ENCODE peak calls at places on chromosome 19, in nine cellular contexts. Y is left lung, G is psoas muscle, M is heart left ventricle, R is mucosa of descending colon, S is PC-9, H is colonic mucosa, O is neuronal stem cell, L is heart right ventricle. T is an unnamed sample. For H3K4me1, the result is how much of the 10 kb centered on the place peaks cover.

GRCh38 chr19:7904074-7905020 is 670 bp downstream of the MAP2K7 start:
- DNase-seq in Y (peak), G (peak), M (peak), R (peak), S (no peak), H (peak), O (no peak), L (no peak), T (no peak)

GRCh38 chr19:58456111-58456510 is 4.7 kb downstream of the ZNF324B start:
- DNase-seq in Y (no peak), G (no peak), M (no peak), R (no peak), S (no peak), H (no peak), O (no peak), L (no peak), T (no peak)

GRCh38 chr19:16386619-16387240 is 62.1 kb downstream of the KLF2 start:
- DNase-seq in Y (no peak), G (no peak), M (no peak), R (peak), S (peak), H (no peak), O (peak), L (no peak), T (peak)

GRCh38 chr19:33883869-33884519 is 87.3 kb downstream of the KCTD15 start:
- DNase-seq in Y (no peak), G (no peak), M (peak), R (peak), S (no peak), H (no peak), O (no peak), L (peak), T (peak)

GRCh38 chr19:31378404-31378803 is 29.2 kb upstream of the TSHZ3 start:
- DNase-seq in Y (no peak), G (peak), M (peak), R (peak), S (no peak), H (peak), O (no peak), L (no peak), T (peak)

GRCh38 chr19:54002495-54003315 is 11.3 kb downstream of the CACNG6 start:
- DNase-seq in Y (no peak), G (no peak), M (no peak), R (no peak), S (no peak), H (no peak), O (no peak), L (no peak), T (no peak)

GRCh38 chr19:8552810-8553209 is 24.4 kb downstream of the MYO1F start:
- DNase-seq in Y (no peak), G (no peak), M (no peak), R (no peak), S (no peak), H (no peak), O (no peak), L (no peak), T (no peak)

GRCh38 chr19:54630784-54631183 is 500 bp downstream of the LILRB1 start:
- DNase-seq in Y (no peak), G (no peak), M (no peak), R (no peak), S (no peak), H (no peak), O (no peak), L (no peak), T (no peak)

GRCh38 chr19:32878988-32879387 is 9.4 kb upstream of the SLC7A9 start:
- DNase-seq in Y (no peak), G (no peak), M (no peak), R (no peak), S (no peak), H (no peak), O (no peak), L (no peak), T (no peak)

GRCh38 chr19:53132231-53132991 is at the start of gene ZNF415:
- DNase-seq in Y (peak), G (peak), M (peak), R (peak), S (peak), H (peak), O (peak), L (peak), T (peak)

GRCh38 chr19:5617080-5617479 is 5.5 kb downstream of the SAFB2 start:
- DNase-seq in Y (no peak), G (no peak), M (no peak), R (no peak), S (no peak), H (no peak), O (no peak), L (no peak), T (no peak)

GRCh38 chr19:48393559-48394330 is at the start of gene GRIN2D:
- DNase-seq in Y (peak), G (no peak), M (no peak), R (no peak), S (peak), H (no peak), O (no peak), L (no peak), T (no peak)

GRCh38 chr19:11435833-11436313 is 438 bp downstream of the PRKCSH start:
- DNase-seq in Y (peak), G (no peak), M (no peak), R (peak), S (peak), H (peak), O (no peak), L (no peak), T (no peak)

GRCh38 chr19:18746393-18747167 is 44.5 kb downstream of the COMP start:
- DNase-seq in Y (no peak), G (no peak), M (no peak), R (no peak), S (no peak), H (no peak), O (no peak), L (no peak), T (no peak)

GRCh38 chr19:8147579-8147978 is 1.8 kb downstream of the FBN3 start:
- DNase-seq in Y (no peak), G (no peak), M (no peak), R (no peak), S (no peak), H (no peak), O (no peak), L (no peak), T (no peak)

GRCh38 chr19:47699360-47699917 is 13.8 kb upstream of the EHD2 start:
- DNase-seq in Y (peak), G (peak), M (no peak), R (peak), S (peak), H (peak), O (peak), L (no peak), T (no peak)

GRCh38 chr19:979318-979741 is 4.8 kb upstream of the WDR18 start:
- DNase-seq in Y (peak), G (no peak), M (no peak), R (no peak), S (no peak), H (no peak), O (no peak), L (no peak), T (no peak)

GRCh38 chr19:37969695-37970094 is 62.7 kb downstream of the SIPA1L3 start:
- DNase-seq in Y (no peak), G (no peak), M (no peak), R (no peak), S (no peak), H (no peak), O (no peak), L (no peak), T (no peak)

GRCh38 chr19:47679251-47679900 is 33.8 kb upstream of the EHD2 start:
- DNase-seq in Y (peak), G (no peak), M (no peak), R (no peak), S (no peak), H (no peak), O (no peak), L (no peak), T (no peak)

GRCh38 chr19:27794444-27795042 is 1418.4 kb downstream of the UQCRFS1 start:
- DNase-seq in Y (peak), G (no peak), M (peak), R (no peak), S (peak), H (no peak), O (peak), L (peak), T (no peak)

GRCh38 chr19:32708457-32708856 is 11.1 kb upstream of the TDRD12 start:
- DNase-seq in Y (no peak), G (no peak), M (no peak), R (no peak), S (no peak), H (no peak), O (no peak), L (no peak), T (no peak)

GRCh38 chr19:18225702-18226468 is at the start of gene PDE4C:
- DNase-seq in Y (peak), G (peak), M (peak), R (no peak), S (no peak), H (no peak), O (no peak), L (peak), T (peak)

GRCh38 chr19:33796164-33797100 is at the start of gene KCTD15:
- DNase-seq in Y (no peak), G (peak), M (peak), R (peak), S (peak), H (peak), O (peak), L (peak), T (peak)

GRCh38 chr19:44303976-44304568 is 753 bp downstream of the ZNF235 start:
- DNase-seq in Y (no peak), G (no peak), M (no peak), R (peak), S (peak), H (peak), O (peak), L (no peak), T (no peak)

GRCh38 chr19:54233941-54234340 is 8.6 kb downstream of the LILRA6 start:
- DNase-seq in Y (no peak), G (no peak), M (no peak), R (no peak), S (no peak), H (no peak), O (no peak), L (no peak), T (no peak)

GRCh38 chr19:6393982-6394412 is 1.0 kb upstream of the GTF2F1 start:
- DNase-seq in Y (no peak), G (no peak), M (no peak), R (no peak), S (no peak), H (no peak), O (no peak), L (no peak), T (no peak)

GRCh38 chr19:18967358-18968146 is 26.5 kb upstream of the HOMER3 start:
- DNase-seq in Y (no peak), G (peak), M (peak), R (peak), S (no peak), H (peak), O (no peak), L (peak), T (peak)

GRCh38 chr19:22634450-22634827 is 315 bp downstream of the ZNF492 start:
- DNase-seq in Y (peak), G (no peak), M (no peak), R (no peak), S (no peak), H (no peak), O (no peak), L (peak), T (no peak)

GRCh38 chr19:9323557-9323918 is 441 bp upstream of the ZNF559 start:
- DNase-seq in Y (no peak), G (peak), M (peak), R (peak), S (peak), H (peak), O (no peak), L (peak), T (peak)

GRCh38 chr19:7806234-7806633 is 23.8 kb upstream of the EVI5L start:
- DNase-seq in Y (no peak), G (no peak), M (no peak), R (no peak), S (no peak), H (no peak), O (no peak), L (no peak), T (no peak)

GRCh38 chr19:41353466-41354342 is at the start of gene TGFB1:
- DNase-seq in Y (peak), G (peak), M (peak), R (peak), S (peak), H (peak), O (peak), L (peak), T (peak)

GRCh38 chr19:29524201-29524911 is 1.4 kb upstream of the VSTM2B start:
- DNase-seq in Y (no peak), G (no peak), M (no peak), R (no peak), S (no peak), H (no peak), O (peak), L (no peak), T (peak)

GRCh38 chr19:55648657-55649578 is 906 bp downstream of the CCDC106 start:
- DNase-seq in Y (peak), G (no peak), M (no peak), R (no peak), S (no peak), H (no peak), O (no peak), L (no peak), T (no peak)

GRCh38 chr19:11446652-11447301 is 11.3 kb downstream of the PRKCSH start:
- DNase-seq in Y (peak), G (peak), M (peak), R (peak), S (peak), H (peak), O (no peak), L (peak), T (peak)

GRCh38 chr19:49097453-49098288 is 12.4 kb downstream of the SNRNP70 start:
- DNase-seq in Y (no peak), G (peak), M (peak), R (peak), S (peak), H (peak), O (peak), L (peak), T (peak)

GRCh38 chr19:37948362-37948761 is 41.4 kb downstream of the SIPA1L3 start:
- DNase-seq in Y (no peak), G (no peak), M (no peak), R (no peak), S (no peak), H (no peak), O (no peak), L (no peak), T (no peak)

GRCh38 chr19:49212302-49212701 is 54.7 kb downstream of the TRPM4 start:
- DNase-seq in Y (no peak), G (no peak), M (no peak), R (no peak), S (peak), H (no peak), O (no peak), L (no peak), T (no peak)

GRCh38 chr19:2617393-2618165 is 84.9 kb downstream of the GNG7 start:
- DNase-seq in Y (no peak), G (no peak), M (no peak), R (no peak), S (no peak), H (no peak), O (no peak), L (no peak), T (no peak)

GRCh38 chr19:2618611-2619010 is 83.9 kb downstream of the GNG7 start:
- DNase-seq in Y (peak), G (peak), M (peak), R (peak), S (peak), H (peak), O (no peak), L (peak), T (peak)

GRCh38 chr19:2615782-2616181 is 86.7 kb downstream of the GNG7 start:
- DNase-seq in Y (no peak), G (no peak), M (no peak), R (no peak), S (no peak), H (no peak), O (no peak), L (no peak), T (peak)

GRCh38 chr19:2616741-2617392 is 85.6 kb downstream of the GNG7 start:
- DNase-seq in Y (peak), G (no peak), M (peak), R (no peak), S (no peak), H (no peak), O (no peak), L (no peak), T (peak)

GRCh38 chr19:2619076-2619475 is 83.4 kb downstream of the GNG7 start:
- DNase-seq in Y (peak), G (no peak), M (no peak), R (no peak), S (no peak), H (no peak), O (no peak), L (no peak), T (no peak)
- H3K4me1 ChIP-seq in Y (under half), G (under half), M (under half), R (under half), S (under half), H (under half), O (under half), L (under half), T (under half)

GRCh38 chr19:13883665-13884064 is 6.7 kb downstream of the NANOS3 start:
- DNase-seq in Y (no peak), G (no peak), M (no peak), R (no peak), S (no peak), H (no peak), O (no peak), L (no peak), T (no peak)
- H3K4me1 ChIP-seq in Y (under half), G (under half), M (under half), R (half or more), S (under half), H (under half), O (under half), L (under half), T (under half)

GRCh38 chr19:15290149-15290548 is 42.2 kb downstream of the BRD4 start:
- DNase-seq in Y (no peak), G (no peak), M (no peak), R (no peak), S (no peak), H (no peak), O (no peak), L (no peak), T (no peak)

GRCh38 chr19:15286688-15287355 is 45.5 kb downstream of the BRD4 start:
- DNase-seq in Y (no peak), G (no peak), M (no peak), R (no peak), S (no peak), H (no peak), O (no peak), L (no peak), T (no peak)

GRCh38 chr19:15287496-15287895 is 44.8 kb downstream of the BRD4 start:
- DNase-seq in Y (no peak), G (no peak), M (no peak), R (no peak), S (no peak), H (no peak), O (no peak), L (no peak), T (no peak)

GRCh38 chr19:15289673-15290072 is 42.7 kb downstream of the BRD4 start:
- DNase-seq in Y (no peak), G (no peak), M (no peak), R (no peak), S (no peak), H (no peak), O (no peak), L (no peak), T (no peak)

GRCh38 chr19:15288146-15288963 is 44.0 kb downstream of the BRD4 start:
- DNase-seq in Y (peak), G (no peak), M (no peak), R (no peak), S (no peak), H (no peak), O (no peak), L (no peak), T (no peak)
- H3K4me1 ChIP-seq in Y (half or more), G (half or more), M (half or more), R (half or more), S (under half), H (under half), O (under half), L (half or more), T (half or more)

GRCh38 chr19:4375164-4375619 is 25.2 kb downstream of the SH3GL1 start:
- DNase-seq in Y (peak), G (peak), M (no peak), R (peak), S (peak), H (peak), O (no peak), L (no peak), T (no peak)
- H3K4me1 ChIP-seq in Y (under half), G (half or more), M (half or more), R (under half), S (half or more), H (under half), O (under half), L (half or more), T (half or more)

DNA sequence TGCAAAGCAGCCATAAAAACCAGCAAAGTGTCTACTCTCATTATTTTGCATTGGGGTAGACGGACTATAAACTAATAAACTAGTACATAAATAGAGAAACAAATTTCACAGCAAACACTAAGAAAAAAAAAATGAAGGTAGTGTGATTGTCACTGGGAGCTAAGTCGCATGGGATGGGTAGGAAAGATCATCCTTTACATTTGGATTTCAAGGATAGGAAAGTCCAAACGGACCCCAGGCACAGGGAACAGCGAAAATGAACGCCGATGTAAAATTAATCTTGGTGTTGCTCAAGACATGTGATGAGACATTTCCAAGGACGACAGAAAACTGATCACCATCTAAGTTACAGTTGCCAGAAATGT is 690 bp upstream of the SGTA start:
- DNase-seq in Y (no peak), G (no peak), M (no peak), R (no peak), S (no peak), H (no peak), O (no peak), L (no peak), T (no peak)
- H3K4me1 ChIP-seq in Y (under half), G (half or more), M (half or more), R (under half), S (under half), H (under half), O (under half), L (under half), T (half or more)

DNA sequence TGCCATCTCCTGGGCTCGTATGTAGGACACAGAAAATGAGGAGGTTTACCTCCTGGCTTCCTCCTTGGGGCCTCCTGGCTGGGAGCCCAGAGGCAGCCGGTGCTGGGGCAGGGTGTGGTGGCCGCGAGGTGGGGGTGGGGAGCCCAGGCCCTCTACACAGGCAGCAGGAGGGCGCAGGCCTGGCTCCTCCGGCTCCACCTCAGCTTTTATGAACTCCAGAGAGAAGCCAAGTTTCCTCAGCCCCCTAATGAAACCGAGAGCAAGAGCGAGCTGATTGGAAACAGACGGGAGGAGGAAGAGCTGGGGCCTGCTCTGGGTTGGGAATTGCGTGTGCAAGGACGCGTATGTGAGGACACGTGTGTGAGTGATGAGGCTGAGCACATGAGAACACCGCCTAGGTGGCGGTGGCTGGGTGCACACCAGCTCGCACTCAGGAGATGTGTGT is 23.1 kb downstream of the LYL1 start:
- DNase-seq in Y (no peak), G (peak), M (peak), R (peak), S (peak), H (peak), O (no peak), L (peak), T (no peak)
- H3K4me1 ChIP-seq in Y (under half), G (half or more), M (half or more), R (under half), S (under half), H (under half), O (under half), L (under half), T (half or more)

DNA sequence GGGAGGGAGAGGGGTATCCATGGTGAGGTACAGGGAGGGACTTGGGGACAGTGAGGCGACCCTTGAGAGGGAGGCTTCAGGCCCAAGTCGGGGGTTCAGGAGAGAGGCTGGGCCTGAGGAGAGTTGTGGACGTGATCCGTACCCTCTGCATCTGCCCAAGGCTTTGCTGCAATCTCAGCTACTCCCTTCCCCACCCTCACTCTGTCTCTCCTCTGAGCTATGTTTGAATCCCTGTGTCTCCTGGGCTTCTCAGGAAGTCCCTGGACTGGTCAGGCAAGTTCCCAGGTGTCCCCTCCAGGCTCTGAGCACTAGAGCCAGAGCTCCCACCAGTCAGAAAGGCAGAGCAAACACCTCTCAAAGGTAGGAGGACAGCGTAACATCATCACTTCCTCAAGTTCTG is 1.8 kb downstream of the LIN37 start:
- DNase-seq in Y (no peak), G (no peak), M (no peak), R (no peak), S (peak), H (no peak), O (no peak), L (no peak), T (no peak)
- H3K4me1 ChIP-seq in Y (under half), G (under half), M (under half), R (under half), S (under half), H (under half), O (under half), L (under half), T (half or more)

T was measured in left ventricle myocardium inferior.